ENCODE peak calls at places on chromosome 5, in six cellular contexts. One of them, this sample, is unnamed.

GRCh38 chr5:156764149-156764548 is 85.9 kb upstream of the PPP1R2B start:
- DNase-seq in astrocyte: peak
- DNase-seq in endothelial cell: no peak
- DNase-seq in NCI-H345: no peak
- DNase-seq in T follicular helper cell: no peak
- DNase-seq in pulmonary artery endothelial cell: no peak
- DNase-seq in this sample: no peak

GRCh38 chr5:173202266-173202875 is 32.6 kb downstream of the NKX2-5 start:
- DNase-seq in T follicular helper cell: no peak
- DNase-seq in pulmonary artery endothelial cell: no peak
- DNase-seq in astrocyte: no peak
- DNase-seq in endothelial cell: no peak
- DNase-seq in NCI-H345: no peak
- DNase-seq in this sample: no peak

GRCh38 chr5:115461506-115462290 is 82.9 kb downstream of the FEM1C start:
- DNase-seq in T follicular helper cell: no peak
- DNase-seq in endothelial cell: no peak
- DNase-seq in pulmonary artery endothelial cell: no peak
- DNase-seq in astrocyte: peak
- DNase-seq in NCI-H345: no peak
- DNase-seq in this sample: no peak

GRCh38 chr5:95238560-95239325 is 46.2 kb downstream of the MCTP1 start:
- DNase-seq in astrocyte: peak
- DNase-seq in endothelial cell: no peak
- DNase-seq in pulmonary artery endothelial cell: no peak
- DNase-seq in T follicular helper cell: no peak
- DNase-seq in NCI-H345: peak
- DNase-seq in this sample: no peak

GRCh38 chr5:170179626-170180025 is 53.2 kb upstream of the C5orf58 start:
- DNase-seq in astrocyte: no peak
- DNase-seq in pulmonary artery endothelial cell: no peak
- DNase-seq in endothelial cell: no peak
- DNase-seq in NCI-H345: no peak
- DNase-seq in T follicular helper cell: no peak
- DNase-seq in this sample: no peak

GRCh38 chr5:115160975-115161475 is 8.7 kb downstream of the TRIM36 start:
- DNase-seq in astrocyte: no peak
- DNase-seq in T follicular helper cell: no peak
- DNase-seq in NCI-H345: peak
- DNase-seq in pulmonary artery endothelial cell: no peak
- DNase-seq in endothelial cell: no peak
- DNase-seq in this sample: no peak

GRCh38 chr5:83718936-83719495 is 1.6 kb downstream of the HAPLN1 start:
- DNase-seq in NCI-H345: no peak
- DNase-seq in pulmonary artery endothelial cell: no peak
- DNase-seq in endothelial cell: no peak
- DNase-seq in astrocyte: no peak
- DNase-seq in T follicular helper cell: no peak
- DNase-seq in this sample: no peak

GRCh38 chr5:176743136-176743827 is 67.1 kb upstream of the UNC5A start:
- DNase-seq in pulmonary artery endothelial cell: no peak
- DNase-seq in astrocyte: no peak
- DNase-seq in T follicular helper cell: no peak
- DNase-seq in endothelial cell: peak
- DNase-seq in NCI-H345: peak
- DNase-seq in this sample: no peak

GRCh38 chr5:132363431-132364112 is 5.9 kb upstream of the SLC22A5 start:
- DNase-seq in pulmonary artery endothelial cell: peak
- DNase-seq in T follicular helper cell: no peak
- DNase-seq in astrocyte: peak
- DNase-seq in NCI-H345: peak
- DNase-seq in endothelial cell: no peak
- DNase-seq in this sample: no peak

GRCh38 chr5:35987776-35988175 is 3.4 kb downstream of the UGT3A1 start:
- DNase-seq in endothelial cell: no peak
- DNase-seq in pulmonary artery endothelial cell: no peak
- DNase-seq in astrocyte: no peak
- DNase-seq in T follicular helper cell: no peak
- DNase-seq in NCI-H345: no peak
- DNase-seq in this sample: no peak

GRCh38 chr5:127446626-127447025 is 70.8 kb upstream of the PRRC1 start:
- DNase-seq in T follicular helper cell: no peak
- DNase-seq in endothelial cell: no peak
- DNase-seq in NCI-H345: no peak
- DNase-seq in pulmonary artery endothelial cell: no peak
- DNase-seq in astrocyte: no peak
- DNase-seq in this sample: no peak

GRCh38 chr5:73464016-73464745 is 15.6 kb upstream of the FOXD1 start:
- DNase-seq in endothelial cell: no peak
- DNase-seq in astrocyte: peak
- DNase-seq in T follicular helper cell: no peak
- DNase-seq in pulmonary artery endothelial cell: peak
- DNase-seq in NCI-H345: no peak
- DNase-seq in this sample: no peak

GRCh38 chr5:147290261-147290660 is 55.4 kb downstream of the STK32A start:
- DNase-seq in T follicular helper cell: no peak
- DNase-seq in astrocyte: no peak
- DNase-seq in pulmonary artery endothelial cell: no peak
- DNase-seq in endothelial cell: no peak
- DNase-seq in NCI-H345: peak
- DNase-seq in this sample: no peak

GRCh38 chr5:10116594-10116993 is 133.1 kb downstream of the ATPSCKMT start:
- DNase-seq in NCI-H345: no peak
- DNase-seq in astrocyte: no peak
- DNase-seq in T follicular helper cell: no peak
- DNase-seq in endothelial cell: no peak
- DNase-seq in pulmonary artery endothelial cell: no peak
- DNase-seq in this sample: no peak

GRCh38 chr5:171419663-171420428 is 399 bp downstream of the FGF18 start:
- DNase-seq in endothelial cell: peak
- DNase-seq in astrocyte: peak
- DNase-seq in T follicular helper cell: no peak
- DNase-seq in pulmonary artery endothelial cell: no peak
- DNase-seq in NCI-H345: peak
- DNase-seq in this sample: peak

GRCh38 chr5:72688926-72689325 is 127.5 kb upstream of the TNPO1 start:
- DNase-seq in astrocyte: no peak
- DNase-seq in NCI-H345: no peak
- DNase-seq in endothelial cell: no peak
- DNase-seq in pulmonary artery endothelial cell: no peak
- DNase-seq in T follicular helper cell: no peak
- DNase-seq in this sample: no peak

GRCh38 chr5:173565491-173566038 is 50.9 kb downstream of the BOD1 start:
- DNase-seq in pulmonary artery endothelial cell: no peak
- DNase-seq in astrocyte: no peak
- DNase-seq in T follicular helper cell: no peak
- DNase-seq in endothelial cell: no peak
- DNase-seq in NCI-H345: no peak
- DNase-seq in this sample: no peak

GRCh38 chr5:96344678-96345612 is 88.1 kb downstream of the PCSK1 start:
- DNase-seq in pulmonary artery endothelial cell: peak
- DNase-seq in endothelial cell: peak
- DNase-seq in NCI-H345: peak
- DNase-seq in astrocyte: peak
- DNase-seq in T follicular helper cell: no peak
- DNase-seq in this sample: peak

GRCh38 chr5:9288234-9288633 is 257.6 kb downstream of the SEMA5A start:
- DNase-seq in astrocyte: no peak
- DNase-seq in endothelial cell: no peak
- DNase-seq in T follicular helper cell: no peak
- DNase-seq in NCI-H345: no peak
- DNase-seq in pulmonary artery endothelial cell: no peak
- DNase-seq in this sample: no peak

GRCh38 chr5:15424769-15425168 is 75.2 kb upstream of the FBXL7 start:
- DNase-seq in pulmonary artery endothelial cell: no peak
- DNase-seq in endothelial cell: no peak
- DNase-seq in astrocyte: no peak
- DNase-seq in NCI-H345: no peak
- DNase-seq in T follicular helper cell: no peak
- DNase-seq in this sample: no peak

GRCh38 chr5:147187163-147187562 is 47.7 kb upstream of the STK32A start:
- DNase-seq in endothelial cell: no peak
- DNase-seq in astrocyte: no peak
- DNase-seq in pulmonary artery endothelial cell: no peak
- DNase-seq in T follicular helper cell: no peak
- DNase-seq in NCI-H345: no peak
- DNase-seq in this sample: no peak

GRCh38 chr5:124372457-124372856 is 374.0 kb downstream of the ZNF608 start:
- DNase-seq in NCI-H345: no peak
- DNase-seq in astrocyte: no peak
- DNase-seq in T follicular helper cell: no peak
- DNase-seq in pulmonary artery endothelial cell: no peak
- DNase-seq in endothelial cell: no peak
- DNase-seq in this sample: no peak

GRCh38 chr5:84227221-84227620 is 157.5 kb downstream of the EDIL3 start:
- DNase-seq in NCI-H345: no peak
- DNase-seq in endothelial cell: no peak
- DNase-seq in pulmonary artery endothelial cell: no peak
- DNase-seq in T follicular helper cell: no peak
- DNase-seq in astrocyte: peak
- DNase-seq in this sample: no peak

GRCh38 chr5:94705427-94705826 is 87.0 kb downstream of the SLF1 start:
- DNase-seq in pulmonary artery endothelial cell: no peak
- DNase-seq in NCI-H345: no peak
- DNase-seq in endothelial cell: no peak
- DNase-seq in T follicular helper cell: no peak
- DNase-seq in astrocyte: no peak
- DNase-seq in this sample: no peak

GRCh38 chr5:171272996-171273970 is 35.8 kb upstream of the TLX3 start:
- DNase-seq in endothelial cell: peak
- DNase-seq in pulmonary artery endothelial cell: no peak
- DNase-seq in astrocyte: no peak
- DNase-seq in T follicular helper cell: no peak
- DNase-seq in NCI-H345: no peak
- DNase-seq in this sample: no peak

GRCh38 chr5:66436721-66437120 is 159.5 kb upstream of the MAST4 start:
- DNase-seq in endothelial cell: no peak
- DNase-seq in NCI-H345: no peak
- DNase-seq in T follicular helper cell: no peak
- DNase-seq in astrocyte: no peak
- DNase-seq in pulmonary artery endothelial cell: no peak
- DNase-seq in this sample: no peak

GRCh38 chr5:14463629-14464028 is 118.0 kb upstream of the OTULINL start:
- DNase-seq in endothelial cell: no peak
- DNase-seq in T follicular helper cell: no peak
- DNase-seq in NCI-H345: no peak
- DNase-seq in pulmonary artery endothelial cell: peak
- DNase-seq in astrocyte: peak
- DNase-seq in this sample: no peak

GRCh38 chr5:139108056-139108811 is 89.9 kb downstream of the SIL1 start:
- DNase-seq in pulmonary artery endothelial cell: no peak
- DNase-seq in NCI-H345: peak
- DNase-seq in T follicular helper cell: no peak
- DNase-seq in astrocyte: peak
- DNase-seq in endothelial cell: no peak
- DNase-seq in this sample: no peak

GRCh38 chr5:64603676-64604075 is 86.6 kb upstream of the SHISAL2B start:
- DNase-seq in pulmonary artery endothelial cell: no peak
- DNase-seq in NCI-H345: no peak
- DNase-seq in endothelial cell: no peak
- DNase-seq in astrocyte: no peak
- DNase-seq in T follicular helper cell: no peak
- DNase-seq in this sample: no peak

GRCh38 chr5:179792612-179793469 is 945 bp upstream of the LTC4S start:
- DNase-seq in T follicular helper cell: no peak
- DNase-seq in endothelial cell: no peak
- DNase-seq in NCI-H345: no peak
- DNase-seq in pulmonary artery endothelial cell: no peak
- DNase-seq in astrocyte: no peak
- DNase-seq in this sample: no peak

GRCh38 chr5:156914371-156914737 is 48.7 kb downstream of the TIMD4 start:
- DNase-seq in astrocyte: no peak
- DNase-seq in endothelial cell: no peak
- DNase-seq in T follicular helper cell: no peak
- DNase-seq in pulmonary artery endothelial cell: no peak
- DNase-seq in NCI-H345: no peak
- DNase-seq in this sample: no peak

GRCh38 chr5:1099931-1100651 is 11.8 kb downstream of the SLC12A7 start:
- DNase-seq in T follicular helper cell: no peak
- DNase-seq in NCI-H345: no peak
- DNase-seq in pulmonary artery endothelial cell: no peak
- DNase-seq in endothelial cell: no peak
- DNase-seq in astrocyte: no peak
- DNase-seq in this sample: no peak

GRCh38 chr5:139835656-139836055 is 40.0 kb downstream of the PSD2 start:
- DNase-seq in T follicular helper cell: no peak
- DNase-seq in endothelial cell: no peak
- DNase-seq in astrocyte: no peak
- DNase-seq in pulmonary artery endothelial cell: no peak
- DNase-seq in NCI-H345: no peak
- DNase-seq in this sample: no peak

GRCh38 chr5:180086816-180087426 is 15.4 kb upstream of the RNF130 start:
- DNase-seq in NCI-H345: no peak
- DNase-seq in endothelial cell: no peak
- DNase-seq in T follicular helper cell: no peak
- DNase-seq in astrocyte: no peak
- DNase-seq in pulmonary artery endothelial cell: no peak
- DNase-seq in this sample: no peak

GRCh38 chr5:159533197-159533596 is 202.9 kb upstream of the IL12B start:
- DNase-seq in T follicular helper cell: no peak
- DNase-seq in pulmonary artery endothelial cell: no peak
- DNase-seq in NCI-H345: no peak
- DNase-seq in endothelial cell: no peak
- DNase-seq in astrocyte: peak
- DNase-seq in this sample: no peak